ENCODE peak calls at places on chromosomes 2 and 18, in six cellular contexts. Q is esophagus muscularis mucosa, X is endothelial cell of umbilical vein, H is psoas muscle, R is A549, O is Caco-2. E is an unnamed sample. For H3K4me1, the result is how much of the 10 kb centered on the place peaks cover.

GRCh38 chr2:12213222-12213621 is 466.8 kb downstream of the LPIN1 start:
- DNase-seq in H (no peak), O (no peak), X (peak), R (no peak), Q (no peak), E (no peak)

GRCh38 chr18:5903386-5903785 is 8.1 kb upstream of the TMEM200C start:
- DNase-seq in Q (no peak), R (no peak), O (no peak), H (no peak), X (no peak), E (no peak)

GRCh38 chr18:59961086-59961485 is 61.3 kb downstream of the PMAIP1 start:
- DNase-seq in O (no peak), Q (no peak), R (no peak), X (no peak), H (no peak), E (no peak)

GRCh38 chr2:237478969-237479368 is 8.1 kb upstream of the MLPH start:
- DNase-seq in H (no peak), X (no peak), O (no peak), R (no peak), Q (no peak), E (no peak)

GRCh38 chr2:40962026-40962425 is 510.1 kb upstream of the SLC8A1 start:
- DNase-seq in X (peak), Q (no peak), O (no peak), H (no peak), R (no peak), E (no peak)

GRCh38 chr2:140551291-140551690 is 1579.5 kb downstream of the LRP1B start:
- DNase-seq in R (no peak), O (no peak), H (no peak), X (no peak), Q (no peak), E (no peak)

GRCh38 chr18:38811209-38811608 is 1245.6 kb upstream of the CELF4 start:
- DNase-seq in H (no peak), R (no peak), O (no peak), Q (no peak), X (no peak), E (no peak)

GRCh38 chr2:105238664-105239240 is 2.8 kb upstream of the GPR45 start:
- DNase-seq in O (no peak), R (no peak), Q (no peak), X (no peak), H (no peak), E (no peak)

GRCh38 chr2:136361521-136361920 is 243.6 kb upstream of the CXCR4 start:
- DNase-seq in X (no peak), Q (peak), R (no peak), O (no peak), H (no peak), E (no peak)

GRCh38 chr2:46252891-46253659 is 44.1 kb upstream of the EPAS1 start:
- DNase-seq in H (no peak), R (no peak), X (peak), Q (no peak), O (no peak), E (no peak)

GRCh38 chr18:22813648-22814328 is 119.3 kb upstream of the RBBP8 start:
- DNase-seq in Q (no peak), R (peak), X (peak), O (peak), H (no peak), E (peak)

GRCh38 chr2:43222472-43223146 is 3.8 kb downstream of the ZFP36L2 start:
- DNase-seq in O (no peak), X (no peak), Q (no peak), R (no peak), H (no peak), E (no peak)

GRCh38 chr2:35255826-35256225 is 1099.8 kb upstream of the CRIM1 start:
- DNase-seq in H (no peak), X (no peak), O (no peak), R (no peak), Q (no peak), E (no peak)

GRCh38 chr2:73938761-73939352 is 12.2 kb downstream of the DGUOK start:
- DNase-seq in X (no peak), Q (no peak), H (no peak), O (no peak), R (no peak), E (no peak)

GRCh38 chr18:8820701-8821465 is 115.5 kb downstream of the MTCL1 start:
- DNase-seq in H (no peak), Q (no peak), X (no peak), O (no peak), R (no peak), E (no peak)

GRCh38 chr18:48800877-48801727 is 149.7 kb downstream of the SMAD7 start:
- DNase-seq in R (no peak), H (no peak), O (no peak), X (no peak), Q (no peak), E (no peak)

GRCh38 chr18:24231773-24232735 is 93.2 kb downstream of the CABYR start:
- DNase-seq in Q (no peak), R (peak), O (no peak), X (peak), H (no peak), E (no peak)

GRCh38 chr2:150735894-150736498 is 248.5 kb upstream of the RND3 start:
- DNase-seq in Q (no peak), H (no peak), X (no peak), R (no peak), O (no peak), E (no peak)
- H3K4me3 ChIP-seq in Q (no peak), H (no peak), X (no peak), R (no peak), O (no peak), E (no peak)

GRCh38 chr18:74288730-74289129 is 3.0 kb downstream of the CYB5A start:
- DNase-seq in X (no peak), H (no peak), O (no peak), Q (peak), R (no peak), E (no peak)
- H3K4me1 ChIP-seq in X (under half), H (under half), O (under half), Q (half or more), R (half or more), E (under half)

DNA sequence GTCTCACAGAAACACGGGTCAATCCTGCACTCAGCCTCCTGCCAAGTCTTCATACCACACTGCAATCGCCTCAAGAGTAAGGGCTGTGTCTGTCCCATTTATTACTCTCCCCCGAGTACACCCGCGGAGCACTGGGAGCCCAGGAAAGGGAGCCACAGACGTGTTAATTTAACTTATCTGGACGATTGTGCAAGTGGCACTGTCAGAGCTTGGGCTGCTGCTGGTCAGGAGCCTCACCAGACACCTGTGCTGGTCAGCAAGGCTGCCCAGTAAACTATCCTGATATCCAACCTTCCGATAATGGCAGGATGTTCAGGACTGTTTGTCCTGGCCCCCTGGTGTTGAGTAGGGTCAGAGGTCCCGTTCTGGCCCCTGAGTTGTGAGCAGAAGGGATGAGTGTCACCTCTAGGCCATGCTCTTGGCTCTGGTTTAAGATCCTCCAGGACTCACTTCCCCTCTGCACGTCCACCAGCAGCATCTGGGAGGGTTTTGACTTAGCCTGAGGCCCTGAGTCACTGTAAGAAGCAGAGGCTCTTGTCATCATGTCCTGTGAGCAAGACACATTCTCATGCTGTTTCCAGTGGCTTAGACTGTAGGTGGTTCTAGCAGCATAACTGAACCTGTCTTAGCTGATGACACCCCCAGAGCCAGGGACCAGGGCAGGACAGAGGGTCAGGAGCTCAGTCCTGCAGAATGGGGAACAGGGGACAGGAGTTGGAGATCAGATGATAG is 82.5 kb upstream of the ARL4C start:
- DNase-seq in X (no peak), Q (no peak), H (no peak), O (peak), R (no peak), E (no peak)
- H3K4me3 ChIP-seq in X (no peak), Q (no peak), H (no peak), O (no peak), R (no peak), E (no peak)

GRCh38 chr2:120624738-120625446 is 110.8 kb upstream of the GLI2 start:
- DNase-seq in X (no peak), Q (no peak), H (no peak), O (no peak), R (no peak), E (no peak)
- H3K4me1 ChIP-seq in X (under half), Q (under half), H (under half), O (under half), R (under half), E (under half)

E was measured in iPS DF 6.9.